ENCODE peak calls at places on chromosome 9, in seven cellular contexts. K is left cardiac atrium, U is thoracic aorta, M is GM12891, L is small intestine, F is T-helper 1 cell, I is T-helper 17 cell. S is an unnamed sample.

GRCh38 chr9:77534376-77535057 is 113.6 kb downstream of the GNA14 start:
- DNase-seq in K (peak), U (no peak), M (no peak), L (no peak), F (no peak), I (no peak), S (peak)

GRCh38 chr9:120904999-120905793 is 21.4 kb downstream of the TRAF1 start:
- DNase-seq in K (no peak), U (no peak), M (no peak), L (no peak), F (no peak), I (no peak), S (no peak)

GRCh38 chr9:33161589-33162132 is 5.5 kb downstream of the B4GALT1 start:
- DNase-seq in K (no peak), U (no peak), M (no peak), L (peak), F (no peak), I (no peak), S (peak)

GRCh38 chr9:16312116-16312515 is 558.4 kb downstream of the BNC2 start:
- DNase-seq in K (no peak), U (no peak), M (no peak), L (no peak), F (no peak), I (no peak), S (no peak)

GRCh38 chr9:91943876-91944470 is 6.1 kb downstream of the ROR2 start:
- DNase-seq in K (no peak), U (no peak), M (no peak), L (no peak), F (no peak), I (no peak), S (no peak)

GRCh38 chr9:109953300-109953699 is 173.3 kb downstream of the PALM2AKAP2 start:
- DNase-seq in K (no peak), U (no peak), M (no peak), L (no peak), F (no peak), I (no peak), S (no peak)

GRCh38 chr9:136610426-136610825 is 52.3 kb upstream of the EGFL7 start:
- DNase-seq in K (no peak), U (no peak), M (no peak), L (peak), F (no peak), I (no peak), S (peak)

GRCh38 chr9:127403507-127404192 is 6.7 kb downstream of the SLC2A8 start:
- DNase-seq in K (no peak), U (no peak), M (no peak), L (no peak), F (no peak), I (no peak), S (no peak)

GRCh38 chr9:80811003-80811402 is 878.3 kb downstream of the TLE1 start:
- DNase-seq in K (no peak), U (no peak), M (no peak), L (no peak), F (no peak), I (no peak), S (no peak)

GRCh38 chr9:87327567-87328125 is 170.0 kb upstream of the DAPK1 start:
- DNase-seq in K (no peak), U (no peak), M (no peak), L (no peak), F (no peak), I (no peak), S (no peak)

GRCh38 chr9:113503613-113504230 is 40.2 kb downstream of the RGS3 start:
- DNase-seq in K (no peak), U (no peak), M (no peak), L (no peak), F (no peak), I (no peak), S (no peak)

GRCh38 chr9:72718503-72718902 is 197.1 kb downstream of the TMC1 start:
- DNase-seq in K (no peak), U (no peak), M (no peak), L (no peak), F (no peak), I (no peak), S (no peak)

GRCh38 chr9:100505564-100506159 is 32.7 kb downstream of the TMEFF1 start:
- DNase-seq in K (peak), U (no peak), M (peak), L (peak), F (peak), I (peak), S (peak)